ENCODE peak calls at places on chromosomes 5 and 9, in four cellular contexts. K is GM06990, T is MM.1S, N is hepatocyte. P is an unnamed sample.
A peak's percentile ranks its signal among the peaks of the same experiment; 100 is the strongest.

GRCh38 chr9:18394847-18395355 is 79.1 kb upstream of the ADAMTSL1 start:
- DNase-seq in K (no peak), T (no peak), N (peak; percentile 13), P (no peak)

GRCh38 chr5:61604076-61604475 is 272.0 kb downstream of the ZSWIM6 start:
- DNase-seq in K (no peak), T (no peak), N (no peak), P (no peak)

GRCh38 chr5:168714046-168714445 is 134.9 kb upstream of the PANK3 start:
- DNase-seq in K (no peak), T (no peak), N (no peak), P (peak; percentile 45)

GRCh38 chr9:36559036-36559695 is 13.5 kb upstream of the MELK start:
- DNase-seq in K (no peak), T (no peak), N (no peak), P (no peak)

GRCh38 chr5:97476852-97477534 is 293.9 kb upstream of the RIOK2 start:
- DNase-seq in K (peak; percentile 53), T (no peak), N (no peak), P (peak; percentile 46)

GRCh38 chr9:83544002-83544698 is 5.9 kb upstream of the FRMD3 start:
- DNase-seq in K (peak; percentile 15), T (peak; percentile 80), N (peak; percentile 80), P (peak; percentile 65)

GRCh38 chr5:161372682-161373344 is 173.7 kb downstream of the GABRB2 start:
- DNase-seq in K (no peak), T (no peak), N (peak; percentile 5), P (peak; percentile 50)

GRCh38 chr5:109692011-109692410 is 2.3 kb downstream of the MAN2A1 start:
- DNase-seq in K (peak; percentile 15), T (peak; percentile 41), N (no peak), P (peak; percentile 41)

GRCh38 chr9:126504086-126504976 is 109.4 kb upstream of the LMX1B start:
- DNase-seq in K (no peak), T (no peak), N (no peak), P (no peak)

GRCh38 chr5:145076040-145076439 is 759.1 kb downstream of the PRELID2 start:
- DNase-seq in K (no peak), T (no peak), N (no peak), P (no peak)

GRCh38 chr5:7576023-7576715 is 180.2 kb downstream of the ADCY2 start:
- DNase-seq in K (no peak), T (no peak), N (no peak), P (no peak)

GRCh38 chr9:3181049-3181953 is 337.4 kb upstream of the PUM3 start:
- DNase-seq in K (peak; percentile 40), T (peak; percentile 87), N (peak; percentile 75), P (peak; percentile 67)

GRCh38 chr5:131110256-131110594 is 54.8 kb downstream of the HINT1 start:
- DNase-seq in K (no peak), T (no peak), N (no peak), P (no peak)
- TF ChIP-seq CTCF in K (no peak), T (no peak), N (no peak), P (no peak)

GRCh38 chr5:27503813-27504212 is 465.4 kb upstream of the CDH9 start:
- DNase-seq in K (no peak), T (no peak), N (no peak), P (no peak)
- H3K4me3 ChIP-seq in K (no peak overlapping the region), T (no peak overlapping the region), N (no peak overlapping the region), P (no peak overlapping the region)

GRCh38 chr5:177484902-177485549 is 11.6 kb upstream of the DBN1 start:
- DNase-seq in K (no peak), T (no peak), N (no peak), P (no peak)
- TF ChIP-seq CTCF in K (no peak), T (no peak), N (no peak), P (no peak)

GRCh38 chr5:126868961-126869451 is 92.1 kb downstream of the LMNB1 start:
- DNase-seq in K (peak; percentile 13), T (no peak), N (peak; percentile 39), P (no peak)
- H3K4me3 ChIP-seq in K (no peak overlapping the region), T (no peak overlapping the region), N (no peak overlapping the region), P (no peak overlapping the region)

GRCh38 chr5:84436866-84437265 is 52.2 kb upstream of the EDIL3 start:
- DNase-seq in K (no peak), T (no peak), N (no peak), P (no peak)

GRCh38 chr5:84438456-84438855 is 53.8 kb upstream of the EDIL3 start:
- DNase-seq in K (no peak), T (no peak), N (no peak), P (no peak)

GRCh38 chr5:84433461-84433860 is 48.8 kb upstream of the EDIL3 start:
- DNase-seq in K (no peak), T (no peak), N (no peak), P (no peak)

GRCh38 chr5:84437673-84438315 is 53.1 kb upstream of the EDIL3 start:
- DNase-seq in K (no peak), T (no peak), N (no peak), P (no peak)
- TF ChIP-seq CTCF in K (no peak), T (no peak), N (no peak), P (no peak)

GRCh38 chr5:69494481-69494880 is 1.9 kb downstream of the OCLN start:
- DNase-seq in K (no peak), T (no peak), N (no peak), P (no peak)

GRCh38 chr5:69492391-69493234 is at the start of gene OCLN:
- DNase-seq in K (peak; percentile 81), T (peak; percentile 68), N (peak; percentile 90), P (peak; percentile 84)

GRCh38 chr5:69491027-69491426 is 1.6 kb upstream of the OCLN start:
- DNase-seq in K (no peak), T (no peak), N (no peak), P (no peak)

GRCh38 chr5:69491838-69492390 is 676 bp upstream of the OCLN start:
- DNase-seq in K (no peak), T (no peak), N (no peak), P (no peak)

DNA sequence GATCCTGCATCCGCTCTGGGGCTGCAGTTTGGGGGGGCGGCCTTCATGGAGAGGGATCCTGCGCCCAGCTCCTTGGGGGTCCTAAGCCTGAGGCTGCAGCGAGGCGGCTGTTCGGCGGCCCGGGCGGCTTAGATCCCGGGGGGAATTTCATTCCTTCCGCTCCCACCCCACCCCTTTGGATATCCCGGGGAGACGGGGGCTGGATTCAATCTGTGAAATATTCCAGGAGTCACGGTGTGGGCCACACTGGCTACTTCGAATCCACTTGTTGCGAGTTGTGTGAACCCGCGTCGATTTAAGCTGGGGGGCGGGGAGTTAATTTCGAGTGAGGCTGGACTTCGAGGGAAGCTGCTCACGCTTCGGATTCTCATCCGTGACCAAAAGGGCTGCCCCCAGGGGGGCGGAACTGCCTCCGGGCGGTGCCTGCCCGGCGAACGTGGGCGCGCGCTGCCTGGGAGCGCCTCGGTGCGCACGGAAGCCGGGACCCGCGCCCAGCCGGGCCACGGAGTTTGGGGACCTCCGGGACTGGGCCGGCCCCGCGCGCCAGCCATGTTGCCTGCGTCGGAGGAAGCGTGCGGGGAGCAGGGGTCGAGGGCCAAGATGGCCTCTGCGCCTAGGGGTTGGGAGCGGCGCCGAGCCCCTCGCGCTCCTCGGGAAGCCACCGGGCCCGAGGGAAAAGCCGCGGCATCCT is 790 bp downstream of the OCLN start:
- DNase-seq in K (peak; percentile 76), T (peak; percentile 26), N (peak; percentile 72), P (peak; percentile 81)
- H3K4me3 ChIP-seq in K (peak overlapping the region; percentile 90), T (peak overlapping the region; percentile 93), N (peak overlapping the region; percentile 77), P (peak overlapping the region; percentile 85)

DNA sequence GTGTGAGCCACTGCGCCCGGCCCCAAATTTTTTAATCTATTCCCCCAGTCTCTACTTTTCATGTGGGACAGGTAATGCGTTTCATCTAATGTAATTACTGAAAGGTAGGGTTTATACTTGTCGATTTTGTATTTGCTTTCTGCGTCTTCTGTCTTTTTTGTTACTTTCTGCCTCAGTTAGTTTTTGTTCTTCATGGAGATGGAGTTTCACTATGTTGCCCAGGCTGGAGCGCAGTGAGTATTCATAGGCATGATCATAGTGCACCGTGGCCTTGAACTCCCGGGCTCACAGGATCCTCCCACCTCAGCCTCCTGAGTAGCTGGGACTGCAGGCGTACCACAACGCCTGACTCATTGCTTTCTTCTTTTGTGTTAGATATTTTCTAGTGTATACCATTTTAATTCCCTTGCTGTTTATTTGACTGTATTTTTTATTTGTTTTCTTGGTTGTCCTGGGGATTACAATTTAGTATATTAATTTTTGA is 23.4 kb downstream of the EHMT1 start:
- DNase-seq in K (no peak), T (no peak), N (no peak), P (no peak)
- TF ChIP-seq CTCF in K (no peak), T (no peak), N (no peak), P (no peak)